ENCODE peak calls at places on chromosome 20, in four cellular contexts. Q is SK-N-SH, M is HepG2, I is GM12878. X is an unnamed sample.

GRCh38 chr20:62246872-62247652 is 8.7 kb downstream of the OSBPL2 start:
- DNase-seq in Q (no peak), M (peak), I (no peak), X (no peak)

GRCh38 chr20:62473717-62474584 is 1.8 kb downstream of the GATA5 start:
- DNase-seq in M (no peak), I (no peak), Q (no peak), X (no peak)

GRCh38 chr20:62953839-62954703 is 1.6 kb downstream of the SLC17A9 start:
- DNase-seq in Q (no peak), M (peak), I (peak), X (no peak)

GRCh38 chr20:39968495-39968894 is 720.5 kb downstream of the MAFB start:
- DNase-seq in I (no peak), M (no peak), Q (no peak), X (no peak)

GRCh38 chr20:32989507-32990283 is 14.5 kb downstream of the SUN5 start:
- DNase-seq in I (no peak), Q (no peak), M (no peak), X (no peak)

GRCh38 chr20:10379761-10380160 is 54.3 kb downstream of the MKKS start:
- DNase-seq in Q (no peak), I (no peak), M (no peak), X (no peak)

GRCh38 chr20:44091026-44091425 is 96.0 kb downstream of the JPH2 start:
- DNase-seq in Q (no peak), I (no peak), M (no peak), X (no peak)

GRCh38 chr20:54526801-54527200 is 51.4 kb downstream of the DOK5 start:
- DNase-seq in M (no peak), I (no peak), Q (no peak), X (no peak)

GRCh38 chr20:64112691-64113443 is 5.5 kb upstream of the NPBWR2 start:
- DNase-seq in I (no peak), Q (peak), M (no peak), X (no peak)

GRCh38 chr20:47929368-47930115 is 144.3 kb upstream of the SULF2 start:
- DNase-seq in M (no peak), Q (no peak), I (no peak), X (no peak)

GRCh38 chr20:17833036-17833674 is 133.4 kb downstream of the BANF2 start:
- DNase-seq in Q (no peak), M (no peak), I (no peak), X (no peak)

GRCh38 chr20:8647868-8648495 is 420.9 kb upstream of the PLCB4 start:
- DNase-seq in I (no peak), Q (no peak), M (no peak), X (no peak)
- TF ChIP-seq TCF12 in I (no peak), Q (no peak), M (no peak), X (no peak)

DNA sequence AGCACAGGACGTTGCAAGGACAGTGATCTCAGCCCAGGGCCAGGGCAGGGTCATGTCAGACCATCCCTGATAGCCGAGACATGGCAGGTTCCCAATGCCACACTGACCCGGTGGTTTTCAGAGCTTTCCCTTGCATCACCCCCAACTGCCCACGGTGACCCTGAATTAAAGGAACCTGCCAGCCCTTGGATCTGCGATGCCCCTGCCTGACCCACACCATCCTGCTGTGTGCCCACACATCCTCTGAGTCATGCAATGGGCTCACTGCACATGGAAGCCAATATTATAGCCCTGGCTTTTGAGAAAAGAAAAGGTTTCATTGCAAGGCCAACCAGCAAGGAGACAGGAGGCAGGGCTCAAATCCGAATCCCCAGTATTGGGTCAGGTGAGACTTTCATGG is 132.6 kb upstream of the CST7 start:
- DNase-seq in I (no peak), M (no peak), Q (no peak), X (no peak)
- TF ChIP-seq TCF12 in I (no peak), M (no peak), Q (no peak), X (no peak)

GRCh38 chr20:2293971-2294370 is 1.8 kb upstream of the TGM3 start:
- DNase-seq in Q (no peak), I (no peak), M (no peak), X (no peak)

GRCh38 chr20:2296545-2297351 is 947 bp downstream of the TGM3 start:
- DNase-seq in I (no peak), Q (no peak), M (no peak), X (no peak)

GRCh38 chr20:2295886-2296544 is at the start of gene TGM3:
- DNase-seq in Q (no peak), I (no peak), M (no peak), X (no peak)

GRCh38 chr20:2293486-2293885 is 2.3 kb upstream of the TGM3 start:
- DNase-seq in M (no peak), I (no peak), Q (no peak), X (no peak)

GRCh38 chr20:2295286-2295685 is 515 bp upstream of the TGM3 start:
- DNase-seq in I (no peak), Q (no peak), M (no peak), X (no peak)
- TF ChIP-seq TCF12 in I (no peak), Q (no peak), M (no peak), X (no peak)

GRCh38 chr20:46227275-46227767 is 81.0 kb downstream of the CDH22 start:
- DNase-seq in M (no peak), I (no peak), Q (no peak), X (no peak)

GRCh38 chr20:46228671-46229070 is 79.6 kb downstream of the CDH22 start:
- DNase-seq in I (no peak), Q (no peak), M (no peak), X (no peak)

GRCh38 chr20:46229478-46229877 is 78.8 kb downstream of the CDH22 start:
- DNase-seq in I (no peak), M (no peak), Q (no peak), X (no peak)

GRCh38 chr20:46232575-46232974 is 75.7 kb downstream of the CDH22 start:
- DNase-seq in M (no peak), Q (peak), I (no peak), X (no peak)

DNA sequence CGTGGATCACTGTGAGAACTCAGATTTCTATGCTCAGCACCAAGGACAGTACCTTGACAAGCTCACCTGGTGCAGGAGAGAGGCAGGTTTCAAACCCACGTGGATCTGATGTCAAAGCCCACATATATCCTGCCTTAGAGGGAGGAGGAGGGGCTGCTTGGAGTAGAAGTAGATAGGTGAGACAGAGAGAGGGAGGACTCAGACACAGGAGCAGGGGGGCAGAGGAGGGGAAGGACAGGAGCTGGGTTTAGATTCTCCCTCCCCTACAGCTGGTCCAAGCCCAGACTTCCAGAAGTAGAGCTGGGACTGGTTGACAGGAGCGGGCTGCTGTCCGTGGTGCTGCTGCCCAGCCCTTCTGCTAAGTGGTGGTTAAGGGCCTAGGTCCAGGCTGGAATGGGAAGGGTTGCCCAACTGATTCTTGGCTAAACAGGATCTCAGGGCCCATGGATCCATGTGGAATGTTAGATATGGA is 77.5 kb downstream of the CDH22 start:
- DNase-seq in I (no peak), Q (no peak), M (peak), X (no peak)
- TF ChIP-seq TCF12 in I (no peak), Q (no peak), M (no peak), X (no peak)

X was measured in H1.